ENCODE peak calls at places on chromosomes 5 and 9, in five cellular contexts. One of them, this sample, is unnamed.
A peak's percentile ranks its signal among the peaks of the same experiment; 100 is the strongest.

GRCh38 chr5:10172242-10172641 is 77.4 kb downstream of the ATPSCKMT start:
- DNase-seq in neuronal stem cell: no peak
- DNase-seq in IMR-90: no peak
- DNase-seq in H9: no peak
- DNase-seq in mesenchymal stem cell: no peak
- DNase-seq in this sample: no peak

GRCh38 chr5:41193462-41194166 is 19.7 kb downstream of the C6 start:
- DNase-seq in neuronal stem cell: no peak
- DNase-seq in mesenchymal stem cell: no peak
- DNase-seq in IMR-90: peak; percentile 49
- DNase-seq in H9: no peak
- DNase-seq in this sample: peak; percentile 27

GRCh38 chr9:109652971-109653370 is 127.0 kb upstream of the PALM2AKAP2 start:
- DNase-seq in H9: no peak
- DNase-seq in neuronal stem cell: no peak
- DNase-seq in IMR-90: peak; percentile 16
- DNase-seq in mesenchymal stem cell: peak; percentile 27
- DNase-seq in this sample: no peak

GRCh38 chr5:158354958-158355357 is 496.0 kb upstream of the CLINT1 start:
- DNase-seq in neuronal stem cell: no peak
- DNase-seq in H9: no peak
- DNase-seq in IMR-90: no peak
- DNase-seq in mesenchymal stem cell: no peak
- DNase-seq in this sample: no peak

GRCh38 chr9:121945849-121946248 is 147.3 kb downstream of the TTLL11 start:
- DNase-seq in neuronal stem cell: no peak
- DNase-seq in H9: no peak
- DNase-seq in IMR-90: peak; percentile 47
- DNase-seq in mesenchymal stem cell: no peak
- DNase-seq in this sample: no peak

GRCh38 chr9:36566813-36567217 is 5.9 kb upstream of the MELK start:
- DNase-seq in H9: no peak
- DNase-seq in IMR-90: peak; percentile 25
- DNase-seq in neuronal stem cell: no peak
- DNase-seq in mesenchymal stem cell: no peak
- DNase-seq in this sample: peak; percentile 50

GRCh38 chr9:12851331-12851730 is 76.5 kb downstream of the LURAP1L start:
- DNase-seq in H9: no peak
- DNase-seq in neuronal stem cell: no peak
- DNase-seq in IMR-90: no peak
- DNase-seq in mesenchymal stem cell: no peak
- DNase-seq in this sample: no peak

GRCh38 chr9:85053206-85053605 is 383.7 kb downstream of the NTRK2 start:
- DNase-seq in H9: no peak
- DNase-seq in neuronal stem cell: no peak
- DNase-seq in mesenchymal stem cell: peak; percentile 12
- DNase-seq in IMR-90: no peak
- DNase-seq in this sample: no peak

DNA sequence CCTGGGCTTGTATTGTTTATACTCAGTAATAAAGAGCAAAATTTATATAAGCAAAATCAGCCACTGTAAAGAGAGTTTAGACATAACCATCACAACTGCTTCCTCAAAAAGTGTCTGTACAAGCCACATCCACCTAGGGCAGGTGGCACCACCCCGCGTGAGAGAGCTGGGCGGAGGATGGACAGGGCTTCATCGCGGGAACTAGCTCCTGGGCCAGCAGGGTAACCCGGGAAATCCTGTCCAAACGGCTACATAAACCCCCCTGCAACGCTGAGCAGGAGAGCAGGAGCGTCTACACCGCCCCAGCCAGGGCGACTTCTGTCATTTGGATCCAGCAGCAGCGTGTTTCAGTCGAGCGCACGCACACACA is 1.3 kb downstream of the SLC6A3 start:
- DNase-seq in IMR-90: no peak
- DNase-seq in H9: no peak
- DNase-seq in mesenchymal stem cell: no peak
- DNase-seq in neuronal stem cell: no peak
- DNase-seq in this sample: no peak
- H4K8ac ChIP-seq in IMR-90: no peak overlapping the region
- H4K8ac ChIP-seq in H9: no peak overlapping the region
- H4K8ac ChIP-seq in mesenchymal stem cell: no peak overlapping the region
- H4K8ac ChIP-seq in neuronal stem cell: no peak overlapping the region
- H4K8ac ChIP-seq in this sample: no peak overlapping the region

DNA sequence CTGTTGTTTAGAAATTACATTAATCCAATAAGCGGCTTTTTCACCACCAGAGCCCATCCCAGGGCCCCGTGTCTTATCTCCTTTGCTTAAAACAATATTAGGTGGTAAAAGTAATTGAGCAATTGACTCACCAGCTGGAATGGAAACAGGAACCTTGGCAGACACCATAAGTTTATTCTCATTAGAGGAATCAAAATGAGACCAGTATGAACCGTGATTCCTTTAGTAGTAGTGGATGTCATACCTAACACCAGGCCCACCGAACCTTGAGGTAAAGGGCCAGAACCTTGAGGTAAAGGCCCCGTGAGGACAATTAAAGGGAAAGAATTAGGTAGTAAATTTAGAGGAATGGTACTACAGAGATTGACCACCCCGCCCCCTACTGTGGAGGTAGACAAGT is 16.5 kb downstream of the HSDL2 start:
- DNase-seq in mesenchymal stem cell: no peak
- DNase-seq in IMR-90: no peak
- DNase-seq in neuronal stem cell: no peak
- DNase-seq in H9: no peak
- DNase-seq in this sample: no peak
- H4K91ac ChIP-seq in mesenchymal stem cell: no peak overlapping the region
- H4K91ac ChIP-seq in IMR-90: no peak overlapping the region
- H4K91ac ChIP-seq in neuronal stem cell: no peak overlapping the region
- H4K91ac ChIP-seq in H9: no peak overlapping the region
- H4K91ac ChIP-seq in this sample: no peak overlapping the region

DNA sequence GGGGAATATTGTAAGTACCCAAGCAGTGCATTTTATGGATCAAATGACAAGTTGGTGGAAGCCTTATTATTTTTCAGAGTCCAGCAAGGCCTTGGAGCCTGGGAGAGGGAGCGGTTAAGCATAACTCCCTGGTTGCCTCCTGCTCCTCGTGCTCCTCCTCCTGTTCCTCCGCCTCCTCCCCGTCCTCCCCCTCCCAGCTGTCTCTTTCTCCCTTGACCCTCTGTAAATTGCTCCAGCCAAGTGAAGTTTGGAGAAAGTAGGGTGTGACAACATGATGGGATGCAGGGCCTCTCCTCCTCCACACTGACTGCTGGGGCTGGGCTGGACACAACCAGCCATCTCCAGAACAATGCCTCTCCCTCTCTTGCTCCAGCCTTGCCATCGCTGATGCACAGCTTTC is 586.9 kb downstream of the CCDC171 start:
- DNase-seq in mesenchymal stem cell: no peak
- DNase-seq in neuronal stem cell: no peak
- DNase-seq in H9: no peak
- DNase-seq in IMR-90: no peak
- DNase-seq in this sample: no peak
- H4K8ac ChIP-seq in mesenchymal stem cell: no peak overlapping the region
- H4K8ac ChIP-seq in neuronal stem cell: no peak overlapping the region
- H4K8ac ChIP-seq in H9: no peak overlapping the region
- H4K8ac ChIP-seq in IMR-90: peak overlapping the region; percentile 1
- H4K8ac ChIP-seq in this sample: no peak overlapping the region

GRCh38 chr5:151614565-151614964 is 23.4 kb upstream of the FAT2 start:
- DNase-seq in IMR-90: no peak
- DNase-seq in neuronal stem cell: no peak
- DNase-seq in H9: no peak
- DNase-seq in mesenchymal stem cell: no peak
- DNase-seq in this sample: no peak

GRCh38 chr5:151617841-151618710 is 26.9 kb upstream of the FAT2 start:
- DNase-seq in H9: no peak
- DNase-seq in mesenchymal stem cell: no peak
- DNase-seq in IMR-90: no peak
- DNase-seq in neuronal stem cell: no peak
- DNase-seq in this sample: peak; percentile 71

GRCh38 chr5:151612689-151613427 is 21.7 kb upstream of the FAT2 start:
- DNase-seq in H9: no peak
- DNase-seq in mesenchymal stem cell: no peak
- DNase-seq in IMR-90: peak; percentile 11
- DNase-seq in neuronal stem cell: no peak
- DNase-seq in this sample: peak; percentile 81

GRCh38 chr5:151617383-151617840 is 26.3 kb upstream of the FAT2 start:
- DNase-seq in mesenchymal stem cell: no peak
- DNase-seq in IMR-90: no peak
- DNase-seq in H9: no peak
- DNase-seq in neuronal stem cell: no peak
- DNase-seq in this sample: no peak

DNA sequence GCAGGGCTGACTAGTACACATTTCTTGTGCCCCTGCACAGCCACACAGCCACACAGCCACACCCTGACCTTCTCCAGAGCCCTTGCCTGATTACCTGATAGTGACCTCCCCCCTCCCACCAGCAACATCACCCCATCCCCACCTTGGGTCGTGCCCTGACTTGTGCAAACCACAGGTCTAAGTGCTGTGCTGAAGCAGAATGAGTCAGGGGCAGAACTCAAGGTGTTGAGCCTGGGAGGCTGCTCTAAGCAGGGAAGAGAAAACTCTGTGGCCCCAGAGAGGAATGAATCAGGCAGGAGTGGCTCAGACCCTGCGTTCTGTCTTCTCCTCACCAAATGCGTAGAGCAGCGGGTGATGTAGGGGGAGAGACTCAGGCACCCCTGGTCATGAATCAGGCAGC is 24.3 kb upstream of the FAT2 start:
- DNase-seq in IMR-90: no peak
- DNase-seq in H9: no peak
- DNase-seq in neuronal stem cell: no peak
- DNase-seq in mesenchymal stem cell: no peak
- DNase-seq in this sample: no peak
- H4K91ac ChIP-seq in IMR-90: no peak overlapping the region
- H4K91ac ChIP-seq in H9: no peak overlapping the region
- H4K91ac ChIP-seq in neuronal stem cell: no peak overlapping the region
- H4K91ac ChIP-seq in mesenchymal stem cell: no peak overlapping the region
- H4K91ac ChIP-seq in this sample: peak overlapping the region; percentile 52

DNA sequence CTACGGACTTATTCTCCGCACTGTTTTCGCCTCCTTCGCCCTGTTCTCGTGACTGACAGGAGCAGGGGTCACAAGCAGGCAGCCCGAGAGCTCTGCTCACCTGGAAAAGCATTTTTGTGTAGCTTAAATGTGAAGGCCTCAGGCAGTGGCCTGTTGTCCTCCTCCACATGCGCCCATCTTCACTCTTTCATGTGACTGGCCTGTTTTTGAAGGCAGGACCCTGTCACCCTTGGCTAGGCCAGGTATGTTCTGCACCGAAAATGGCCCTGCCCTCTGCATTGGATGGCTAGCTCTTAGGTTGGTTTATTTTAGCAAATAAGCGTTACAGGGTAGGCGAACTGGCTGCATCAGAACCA is 622 bp upstream of the CPLANE1 start:
- DNase-seq in mesenchymal stem cell: no peak
- DNase-seq in neuronal stem cell: no peak
- DNase-seq in H9: no peak
- DNase-seq in IMR-90: no peak
- DNase-seq in this sample: no peak
- H4K8ac ChIP-seq in mesenchymal stem cell: peak overlapping the region; percentile 96
- H4K8ac ChIP-seq in neuronal stem cell: no peak overlapping the region
- H4K8ac ChIP-seq in H9: no peak overlapping the region
- H4K8ac ChIP-seq in IMR-90: peak overlapping the region; percentile 98
- H4K8ac ChIP-seq in this sample: peak overlapping the region; percentile 98

GRCh38 chr5:58407042-58407709 is 52.7 kb downstream of the PLK2 start:
- DNase-seq in H9: no peak
- DNase-seq in IMR-90: peak; percentile 88
- DNase-seq in mesenchymal stem cell: peak; percentile 51
- DNase-seq in neuronal stem cell: no peak
- DNase-seq in this sample: peak; percentile 19
- H4K91ac ChIP-seq in H9: no peak overlapping the region
- H4K91ac ChIP-seq in IMR-90: peak overlapping the region; percentile 68
- H4K91ac ChIP-seq in mesenchymal stem cell: no peak overlapping the region
- H4K91ac ChIP-seq in neuronal stem cell: no peak overlapping the region
- H4K91ac ChIP-seq in this sample: no peak overlapping the region

GRCh38 chr5:171250738-171251137 is 58.3 kb upstream of the TLX3 start:
- DNase-seq in H9: no peak
- DNase-seq in neuronal stem cell: no peak
- DNase-seq in IMR-90: no peak
- DNase-seq in mesenchymal stem cell: no peak
- DNase-seq in this sample: no peak
- H4K8ac ChIP-seq in H9: no peak overlapping the region
- H4K8ac ChIP-seq in neuronal stem cell: no peak overlapping the region
- H4K8ac ChIP-seq in IMR-90: no peak overlapping the region
- H4K8ac ChIP-seq in mesenchymal stem cell: no peak overlapping the region
- H4K8ac ChIP-seq in this sample: no peak overlapping the region

DNA sequence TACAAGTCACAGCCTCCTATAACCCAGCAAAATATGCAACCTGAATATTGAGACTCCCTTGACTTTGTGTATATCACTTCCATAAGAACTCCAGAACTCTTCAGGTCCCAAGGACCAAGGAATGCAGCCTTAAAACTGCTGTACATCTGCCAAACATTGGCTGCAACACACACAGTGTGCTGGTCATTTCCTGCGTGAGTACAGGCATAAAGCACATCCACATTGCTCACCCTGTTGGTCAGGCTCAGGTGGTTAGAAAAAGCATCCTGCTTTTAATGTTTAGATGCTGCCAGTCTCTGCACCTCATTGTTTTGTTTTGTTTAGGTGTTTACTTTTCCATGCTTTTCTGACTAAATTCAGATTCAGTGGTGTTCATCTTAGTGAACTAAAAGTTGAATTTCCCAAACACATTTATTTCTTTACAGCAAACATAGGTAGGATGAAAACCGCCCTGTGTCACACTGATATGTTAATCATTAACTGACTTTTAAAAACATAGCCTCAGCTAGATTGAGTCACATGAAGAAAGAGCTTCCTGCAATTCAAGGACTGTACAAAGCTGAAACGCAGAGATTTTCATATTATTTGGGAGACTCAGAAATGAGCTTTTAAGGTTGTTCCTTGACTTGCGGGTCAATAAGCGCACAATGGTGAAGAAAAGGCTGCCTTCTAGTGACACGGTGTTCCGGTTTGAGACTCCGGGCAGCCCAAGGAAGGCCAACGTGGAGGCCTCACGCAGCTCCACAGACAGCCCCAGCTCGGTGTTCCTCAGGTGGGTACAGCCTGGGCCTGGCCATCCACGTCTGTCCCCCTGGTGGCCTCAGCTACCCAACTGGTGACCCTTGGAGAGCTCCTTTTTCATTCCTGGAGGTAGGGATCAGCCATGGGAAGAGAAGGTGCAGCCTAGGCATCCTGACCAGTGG is 52.2 kb upstream of the GRAMD2B start:
- DNase-seq in IMR-90: peak; percentile 78
- DNase-seq in neuronal stem cell: no peak
- DNase-seq in mesenchymal stem cell: no peak
- DNase-seq in H9: peak; percentile 51
- DNase-seq in this sample: no peak
- H4K91ac ChIP-seq in IMR-90: no peak overlapping the region
- H4K91ac ChIP-seq in neuronal stem cell: no peak overlapping the region
- H4K91ac ChIP-seq in mesenchymal stem cell: peak overlapping the region; percentile 14
- H4K91ac ChIP-seq in H9: no peak overlapping the region
- H4K91ac ChIP-seq in this sample: peak overlapping the region; percentile 22

DNA sequence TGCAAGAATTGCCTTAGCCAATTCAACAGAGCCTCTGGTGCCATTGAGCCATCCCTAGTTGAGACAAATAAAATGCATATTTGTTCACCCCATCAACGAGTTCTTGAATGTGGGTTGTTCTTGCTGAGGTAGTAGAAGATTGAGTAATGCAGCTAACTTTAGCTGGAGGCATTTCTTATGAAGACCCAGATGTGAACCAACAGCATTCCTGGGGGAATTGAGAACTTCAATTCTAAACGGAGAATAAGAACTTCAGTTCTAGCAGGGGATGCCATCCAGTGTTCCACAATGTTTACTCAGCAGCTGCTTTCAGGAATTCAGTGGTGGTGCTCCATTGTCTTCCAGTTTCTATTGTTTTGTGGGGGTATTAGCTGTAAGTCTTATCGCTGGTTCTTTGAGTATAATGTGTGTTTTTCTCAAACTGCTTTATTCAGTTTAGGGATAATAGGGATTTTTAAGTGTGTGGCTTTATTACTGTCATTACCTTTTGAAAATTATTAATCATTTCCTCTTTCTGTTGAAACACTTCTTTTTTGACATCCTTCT is 1968.2 kb upstream of the NUDT12 start:
- DNase-seq in neuronal stem cell: no peak
- DNase-seq in mesenchymal stem cell: no peak
- DNase-seq in H9: no peak
- DNase-seq in IMR-90: no peak
- DNase-seq in this sample: peak; percentile 74
- H4K8ac ChIP-seq in neuronal stem cell: no peak overlapping the region
- H4K8ac ChIP-seq in mesenchymal stem cell: no peak overlapping the region
- H4K8ac ChIP-seq in H9: no peak overlapping the region
- H4K8ac ChIP-seq in IMR-90: no peak overlapping the region
- H4K8ac ChIP-seq in this sample: no peak overlapping the region